ENCODE peak calls at places on chromosomes 16 and 17, in four cellular contexts. One of them, this sample, is unnamed.
A peak's percentile ranks its signal among the peaks of the same experiment; 100 is the strongest.

GRCh38 chr17:28916302-28916934 is 13.5 kb upstream of the DHRS13 start:
- DNase-seq in GM04504: no peak
- DNase-seq in tibial artery: peak; percentile 51
- DNase-seq in activated naive CD4-positive, alpha-beta T cell: no peak
- DNase-seq in this sample: no peak

GRCh38 chr16:84357191-84357651 is 11.1 kb upstream of the ATP2C2 start:
- DNase-seq in GM04504: no peak
- DNase-seq in activated naive CD4-positive, alpha-beta T cell: no peak
- DNase-seq in tibial artery: no peak
- DNase-seq in this sample: no peak

GRCh38 chr17:79527286-79527685 is 83.6 kb downstream of the RBFOX3 start:
- DNase-seq in activated naive CD4-positive, alpha-beta T cell: no peak
- DNase-seq in GM04504: no peak
- DNase-seq in tibial artery: no peak
- DNase-seq in this sample: no peak

GRCh38 chr17:17403899-17404576 is 72.8 kb upstream of the MED9 start:
- DNase-seq in activated naive CD4-positive, alpha-beta T cell: peak; percentile 39
- DNase-seq in GM04504: no peak
- DNase-seq in tibial artery: no peak
- DNase-seq in this sample: no peak

GRCh38 chr16:75341934-75342811 is 90.7 kb upstream of the BCAR1 start:
- DNase-seq in activated naive CD4-positive, alpha-beta T cell: no peak
- DNase-seq in GM04504: no peak
- DNase-seq in tibial artery: no peak
- DNase-seq in this sample: no peak

GRCh38 chr17:57708401-57708800 is 36.7 kb downstream of the CCDC182 start:
- DNase-seq in tibial artery: no peak
- DNase-seq in activated naive CD4-positive, alpha-beta T cell: no peak
- DNase-seq in GM04504: no peak
- DNase-seq in this sample: no peak

GRCh38 chr17:42122371-42123303 is at the start of gene HSPB9:
- DNase-seq in tibial artery: no peak
- DNase-seq in GM04504: no peak
- DNase-seq in activated naive CD4-positive, alpha-beta T cell: no peak
- DNase-seq in this sample: no peak

GRCh38 chr16:4408323-4408690 is 8.1 kb downstream of the CORO7 start:
- DNase-seq in GM04504: no peak
- DNase-seq in activated naive CD4-positive, alpha-beta T cell: no peak
- DNase-seq in tibial artery: no peak
- DNase-seq in this sample: no peak

GRCh38 chr16:47612711-47613110 is 151.6 kb downstream of the PHKB start:
- DNase-seq in GM04504: no peak
- DNase-seq in activated naive CD4-positive, alpha-beta T cell: no peak
- DNase-seq in tibial artery: no peak
- DNase-seq in this sample: no peak

GRCh38 chr17:7956208-7956965 is 24.4 kb downstream of the CNTROB start:
- DNase-seq in activated naive CD4-positive, alpha-beta T cell: no peak
- DNase-seq in GM04504: no peak
- DNase-seq in tibial artery: peak; percentile 24
- DNase-seq in this sample: no peak

This sample was measured in suprapubic skin.